ENCODE peak calls at places on chromosomes 5 and 9, in six cellular contexts. A is GDM1, S is fibroblast of pulmonary artery, L is glomerular endothelial cell, C is left ventricle myocardium inferior, G is activated T-cell treated with anti-CD3 and anti-CD28 coated beads for 24 hours. N is an unnamed sample.

GRCh38 chr5:149654282-149654681 is 73.0 kb downstream of the ARHGEF37 start:
- DNase-seq in A (no peak), S (no peak), L (no peak), C (no peak), G (no peak), N (no peak)

GRCh38 chr5:127988149-127988755 is 95.3 kb upstream of the SLC12A2 start:
- DNase-seq in A (no peak), S (peak), L (peak), C (no peak), G (no peak), N (no peak)

GRCh38 chr9:90142580-90142979 is 500.0 kb downstream of the DIRAS2 start:
- DNase-seq in A (no peak), S (peak), L (no peak), C (no peak), G (peak), N (peak)

GRCh38 chr5:58849995-58850667 is 267.3 kb downstream of the RAB3C start:
- DNase-seq in A (peak), S (peak), L (peak), C (no peak), G (no peak), N (no peak)

GRCh38 chr9:87581949-87582637 is 84.4 kb downstream of the DAPK1 start:
- DNase-seq in A (no peak), S (no peak), L (no peak), C (no peak), G (no peak), N (no peak)

GRCh38 chr5:163910226-163910625 is 404.8 kb downstream of the MAT2B start:
- DNase-seq in A (no peak), S (no peak), L (no peak), C (no peak), G (no peak), N (no peak)

GRCh38 chr9:7273575-7273974 is 515.8 kb downstream of the KDM4C start:
- DNase-seq in A (no peak), S (peak), L (no peak), C (peak), G (no peak), N (no peak)

GRCh38 chr9:105157178-105157583 is 87.3 kb upstream of the SLC44A1 start:
- DNase-seq in A (peak), S (peak), L (no peak), C (peak), G (no peak), N (peak)

GRCh38 chr5:143199843-143200242 is 203.6 kb downstream of the NR3C1 start:
- DNase-seq in A (no peak), S (no peak), L (no peak), C (no peak), G (no peak), N (no peak)

GRCh38 chr9:110427497-110428104 is 89.9 kb upstream of the TXNDC8 start:
- DNase-seq in A (peak), S (peak), L (no peak), C (peak), G (no peak), N (peak)

GRCh38 chr9:87122947-87123685 is 175.8 kb upstream of the GAS1 start:
- DNase-seq in A (no peak), S (peak), L (no peak), C (no peak), G (no peak), N (no peak)

GRCh38 chr9:37197158-37198033 is 77.0 kb downstream of the ZCCHC7 start:
- DNase-seq in A (peak), S (peak), L (peak), C (no peak), G (no peak), N (peak)

GRCh38 chr9:16286160-16286559 is 584.3 kb downstream of the BNC2 start:
- DNase-seq in A (no peak), S (no peak), L (no peak), C (no peak), G (no peak), N (no peak)

GRCh38 chr9:16485575-16486321 is 384.7 kb downstream of the BNC2 start:
- DNase-seq in A (no peak), S (no peak), L (no peak), C (no peak), G (no peak), N (no peak)